ENCODE peak calls at places on chromosomes 3 and 15, in seven cellular contexts. One of them, this sample, is unnamed. For H3K36me3, the result is how much of the 10 kb centered on the place peaks cover.

GRCh38 chr3:128449111-128449638 is 17.5 kb downstream of the DNAJB8 start:
- DNase-seq in kidney: no peak
- DNase-seq in HCT116: no peak
- DNase-seq in GM23338: no peak
- DNase-seq in Peyer's patch: no peak
- DNase-seq in spleen: no peak
- DNase-seq in astrocyte: no peak
- DNase-seq in this sample: no peak

GRCh38 chr3:168030488-168031054 is 65.2 kb downstream of the GOLIM4 start:
- DNase-seq in kidney: no peak
- DNase-seq in HCT116: no peak
- DNase-seq in GM23338: no peak
- DNase-seq in Peyer's patch: no peak
- DNase-seq in spleen: no peak
- DNase-seq in astrocyte: no peak
- DNase-seq in this sample: no peak

GRCh38 chr15:37041042-37041441 is 59.3 kb downstream of the MEIS2 start:
- DNase-seq in kidney: no peak
- DNase-seq in HCT116: no peak
- DNase-seq in GM23338: no peak
- DNase-seq in Peyer's patch: no peak
- DNase-seq in spleen: no peak
- DNase-seq in astrocyte: no peak
- DNase-seq in this sample: no peak

GRCh38 chr15:71532994-71533393 is 277.4 kb upstream of the NR2E3 start:
- DNase-seq in kidney: no peak
- DNase-seq in HCT116: peak
- DNase-seq in GM23338: peak
- DNase-seq in Peyer's patch: no peak
- DNase-seq in spleen: no peak
- DNase-seq in astrocyte: no peak
- DNase-seq in this sample: peak

GRCh38 chr3:4795905-4796304 is 183.3 kb upstream of the BHLHE40 start:
- DNase-seq in kidney: no peak
- DNase-seq in HCT116: no peak
- DNase-seq in GM23338: no peak
- DNase-seq in Peyer's patch: no peak
- DNase-seq in spleen: no peak
- DNase-seq in astrocyte: peak
- DNase-seq in this sample: peak

GRCh38 chr15:42784705-42785104 is 47.8 kb upstream of the CDAN1 start:
- DNase-seq in kidney: no peak
- DNase-seq in HCT116: no peak
- DNase-seq in GM23338: peak
- DNase-seq in Peyer's patch: no peak
- DNase-seq in spleen: no peak
- DNase-seq in astrocyte: no peak
- DNase-seq in this sample: no peak

GRCh38 chr3:145719118-145719517 is 441.9 kb downstream of the PLOD2 start:
- DNase-seq in kidney: no peak
- DNase-seq in HCT116: no peak
- DNase-seq in GM23338: peak
- DNase-seq in Peyer's patch: no peak
- DNase-seq in spleen: no peak
- DNase-seq in astrocyte: no peak
- DNase-seq in this sample: no peak

GRCh38 chr3:99126291-99126690 is 224.8 kb upstream of the DCBLD2 start:
- DNase-seq in kidney: no peak
- DNase-seq in HCT116: no peak
- DNase-seq in GM23338: no peak
- DNase-seq in Peyer's patch: no peak
- DNase-seq in spleen: no peak
- DNase-seq in astrocyte: peak
- DNase-seq in this sample: no peak

GRCh38 chr3:154356009-154356408 is 31.7 kb upstream of the DHX36 start:
- DNase-seq in kidney: no peak
- DNase-seq in HCT116: no peak
- DNase-seq in GM23338: no peak
- DNase-seq in Peyer's patch: no peak
- DNase-seq in spleen: no peak
- DNase-seq in astrocyte: no peak
- DNase-seq in this sample: peak

GRCh38 chr3:16908006-16908405 is 23.3 kb downstream of the PLCL2 start:
- DNase-seq in kidney: no peak
- DNase-seq in HCT116: no peak
- DNase-seq in GM23338: no peak
- DNase-seq in Peyer's patch: no peak
- DNase-seq in spleen: no peak
- DNase-seq in astrocyte: no peak
- DNase-seq in this sample: no peak

GRCh38 chr3:56810912-56811544 is 9.3 kb upstream of the ARHGEF3 start:
- DNase-seq in kidney: no peak
- DNase-seq in HCT116: no peak
- DNase-seq in GM23338: no peak
- DNase-seq in Peyer's patch: no peak
- DNase-seq in spleen: no peak
- DNase-seq in astrocyte: no peak
- DNase-seq in this sample: peak

GRCh38 chr3:76024640-76025039 is 239.3 kb upstream of the ZNF717 start:
- DNase-seq in kidney: no peak
- DNase-seq in HCT116: no peak
- DNase-seq in GM23338: peak
- DNase-seq in Peyer's patch: no peak
- DNase-seq in spleen: no peak
- DNase-seq in astrocyte: peak
- DNase-seq in this sample: peak

DNA sequence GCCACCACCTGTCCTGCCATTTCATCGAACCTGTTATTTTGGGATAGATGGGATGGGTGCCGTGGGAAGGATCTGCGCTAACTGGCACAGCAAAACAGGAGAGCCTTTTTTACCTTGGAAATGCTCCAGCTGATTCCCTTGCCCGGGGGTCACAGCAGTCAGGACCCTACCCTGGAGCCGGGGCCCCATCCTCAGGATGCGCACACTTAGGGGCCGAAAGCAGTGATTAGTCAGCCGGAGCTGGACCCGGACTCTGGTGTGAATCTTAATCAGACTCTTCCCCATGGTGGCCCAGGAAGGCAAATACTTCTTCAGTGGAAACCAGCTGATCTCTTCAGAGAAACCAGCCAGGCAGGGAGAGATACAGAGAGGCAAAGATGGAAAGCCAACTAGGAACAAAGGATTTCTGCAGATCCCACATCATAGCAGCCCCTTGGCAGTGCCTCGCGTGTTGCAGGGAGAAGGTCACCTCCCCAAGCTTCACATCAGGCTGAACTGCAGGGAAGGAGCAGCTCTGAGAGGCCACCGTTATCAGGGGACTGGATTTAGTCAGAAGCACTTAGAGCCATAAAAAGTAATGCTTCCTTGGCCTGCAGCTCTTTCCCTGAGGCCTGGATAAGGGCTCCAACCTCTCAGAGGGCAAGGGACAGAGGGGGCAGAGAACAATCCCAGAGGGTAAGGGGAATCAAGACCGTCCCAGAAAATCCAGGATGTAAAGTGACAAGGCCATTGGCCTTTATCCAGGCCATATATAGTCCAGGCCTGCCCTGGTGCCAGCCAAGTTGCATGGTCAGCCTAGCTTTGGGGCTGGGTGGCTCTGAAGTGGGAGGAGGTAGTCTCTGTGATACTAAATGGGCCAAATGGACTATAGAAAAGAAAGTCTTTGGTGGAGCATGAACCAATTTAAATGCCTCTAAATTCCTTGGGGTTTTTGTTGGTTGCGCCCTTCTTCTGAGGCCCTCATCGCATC is 52.9 kb downstream of the WDR76 start:
- DNase-seq in kidney: peak
- DNase-seq in HCT116: no peak
- DNase-seq in GM23338: no peak
- DNase-seq in Peyer's patch: no peak
- DNase-seq in spleen: no peak
- DNase-seq in astrocyte: no peak
- DNase-seq in this sample: no peak
- H3K36me3 ChIP-seq in kidney: under half
- H3K36me3 ChIP-seq in HCT116: under half
- H3K36me3 ChIP-seq in GM23338: under half
- H3K36me3 ChIP-seq in Peyer's patch: under half
- H3K36me3 ChIP-seq in spleen: under half
- H3K36me3 ChIP-seq in astrocyte: under half
- H3K36me3 ChIP-seq in this sample: under half

GRCh38 chr15:77409259-77410156 is 10.4 kb downstream of the PEAK1 start:
- DNase-seq in kidney: no peak
- DNase-seq in HCT116: no peak
- DNase-seq in GM23338: no peak
- DNase-seq in Peyer's patch: no peak
- DNase-seq in spleen: no peak
- DNase-seq in astrocyte: no peak
- DNase-seq in this sample: no peak

GRCh38 chr15:77413687-77414349 is 6.1 kb downstream of the PEAK1 start:
- DNase-seq in kidney: no peak
- DNase-seq in HCT116: no peak
- DNase-seq in GM23338: no peak
- DNase-seq in Peyer's patch: no peak
- DNase-seq in spleen: no peak
- DNase-seq in astrocyte: no peak
- DNase-seq in this sample: no peak

GRCh38 chr15:77412972-77413371 is 6.9 kb downstream of the PEAK1 start:
- DNase-seq in kidney: no peak
- DNase-seq in HCT116: no peak
- DNase-seq in GM23338: no peak
- DNase-seq in Peyer's patch: no peak
- DNase-seq in spleen: no peak
- DNase-seq in astrocyte: no peak
- DNase-seq in this sample: no peak

GRCh38 chr15:77411614-77411976 is 8.3 kb downstream of the PEAK1 start:
- DNase-seq in kidney: no peak
- DNase-seq in HCT116: no peak
- DNase-seq in GM23338: no peak
- DNase-seq in Peyer's patch: no peak
- DNase-seq in spleen: no peak
- DNase-seq in astrocyte: no peak
- DNase-seq in this sample: no peak

DNA sequence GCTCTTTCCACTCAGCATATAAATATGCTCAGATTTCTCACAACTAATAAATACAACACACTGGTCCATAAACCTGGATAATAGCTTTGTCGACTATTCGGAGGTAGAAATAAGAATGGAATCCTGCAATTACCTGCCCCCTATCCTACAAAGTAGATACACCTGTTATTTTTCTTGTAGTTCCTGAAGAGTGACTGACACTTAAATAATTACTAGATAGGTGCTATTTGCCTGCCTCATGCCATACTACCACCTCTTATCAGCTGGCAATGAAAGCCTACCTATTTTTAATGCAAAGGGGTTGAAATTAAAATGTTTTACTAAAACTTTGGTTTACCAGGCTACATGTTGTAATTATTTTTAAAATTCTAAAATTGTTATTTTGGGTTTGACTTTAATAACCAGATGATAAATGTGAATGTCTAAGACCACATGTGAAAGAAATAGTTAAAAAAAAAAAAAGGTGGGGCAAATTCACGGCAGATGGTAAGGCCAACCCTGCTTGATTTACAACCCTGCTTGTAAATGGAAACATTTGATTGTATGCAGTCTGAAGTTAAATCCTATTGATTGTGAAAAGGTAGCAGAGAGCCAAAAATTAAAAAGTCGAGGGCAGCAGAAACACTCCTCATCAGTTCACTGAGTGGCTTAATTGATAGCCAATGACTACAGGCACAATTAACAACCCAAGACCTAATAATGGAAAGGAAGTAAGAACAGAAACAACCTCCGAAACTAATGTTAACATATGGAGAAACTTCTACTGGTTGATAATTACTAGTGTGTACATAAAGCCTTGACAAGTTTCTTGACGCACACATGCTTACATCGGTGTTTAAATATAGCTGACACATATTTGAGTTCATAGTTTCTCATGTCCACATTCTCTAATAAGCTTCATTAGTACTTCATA is 8.9 kb downstream of the PEAK1 start:
- DNase-seq in kidney: no peak
- DNase-seq in HCT116: no peak
- DNase-seq in GM23338: no peak
- DNase-seq in Peyer's patch: no peak
- DNase-seq in spleen: no peak
- DNase-seq in astrocyte: no peak
- DNase-seq in this sample: no peak
- H3K4me3 ChIP-seq in kidney: no peak
- H3K4me3 ChIP-seq in HCT116: no peak
- H3K4me3 ChIP-seq in GM23338: no peak
- H3K4me3 ChIP-seq in Peyer's patch: no peak
- H3K4me3 ChIP-seq in spleen: no peak
- H3K4me3 ChIP-seq in astrocyte: no peak
- H3K4me3 ChIP-seq in this sample: no peak

GRCh38 chr3:142459929-142460328 is 12.1 kb upstream of the XRN1 start:
- DNase-seq in kidney: no peak
- DNase-seq in HCT116: no peak
- DNase-seq in GM23338: no peak
- DNase-seq in Peyer's patch: no peak
- DNase-seq in spleen: no peak
- DNase-seq in astrocyte: no peak
- DNase-seq in this sample: no peak
- H3K36me3 ChIP-seq in kidney: under half
- H3K36me3 ChIP-seq in HCT116: under half
- H3K36me3 ChIP-seq in GM23338: under half
- H3K36me3 ChIP-seq in Peyer's patch: under half
- H3K36me3 ChIP-seq in spleen: under half
- H3K36me3 ChIP-seq in astrocyte: under half
- H3K36me3 ChIP-seq in this sample: under half

GRCh38 chr15:85704021-85704420 is 90.7 kb downstream of the KLHL25 start:
- DNase-seq in kidney: no peak
- DNase-seq in HCT116: no peak
- DNase-seq in GM23338: no peak
- DNase-seq in Peyer's patch: no peak
- DNase-seq in spleen: no peak
- DNase-seq in astrocyte: peak
- DNase-seq in this sample: no peak
- H3K4me3 ChIP-seq in kidney: no peak
- H3K4me3 ChIP-seq in HCT116: no peak
- H3K4me3 ChIP-seq in GM23338: no peak
- H3K4me3 ChIP-seq in Peyer's patch: no peak
- H3K4me3 ChIP-seq in spleen: no peak
- H3K4me3 ChIP-seq in astrocyte: no peak
- H3K4me3 ChIP-seq in this sample: no peak

DNA sequence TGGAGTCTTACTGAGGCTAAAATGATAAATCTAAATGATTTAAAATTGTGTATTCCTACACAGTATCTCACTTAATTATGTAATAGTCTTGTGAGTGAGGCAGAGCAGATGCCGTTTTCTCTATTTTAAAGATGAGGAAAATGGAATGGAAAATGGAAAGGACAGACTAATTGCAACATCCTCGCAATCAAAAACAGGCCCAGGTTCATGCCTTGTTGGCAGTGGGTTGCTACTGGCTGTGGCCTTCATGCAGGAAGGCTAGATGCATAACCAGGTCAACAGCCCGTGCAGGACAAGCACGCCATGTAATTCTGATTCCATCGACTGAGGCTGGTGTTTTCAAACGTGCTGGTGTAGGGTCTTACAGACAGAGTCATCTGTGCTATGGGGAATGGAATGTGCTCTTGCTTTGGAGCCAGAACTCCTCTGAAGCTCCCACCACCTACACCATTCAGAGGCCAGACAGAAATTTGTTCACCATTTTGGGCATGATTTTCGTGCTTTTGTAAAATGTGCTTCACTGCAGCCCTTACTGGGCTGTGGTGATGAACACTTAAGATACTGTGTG is 37.9 kb downstream of the MLH1 start:
- DNase-seq in kidney: no peak
- DNase-seq in HCT116: no peak
- DNase-seq in GM23338: no peak
- DNase-seq in Peyer's patch: no peak
- DNase-seq in spleen: no peak
- DNase-seq in astrocyte: peak
- DNase-seq in this sample: no peak
- H3K36me3 ChIP-seq in kidney: under half
- H3K36me3 ChIP-seq in HCT116: half or more
- H3K36me3 ChIP-seq in GM23338: under half
- H3K36me3 ChIP-seq in Peyer's patch: under half
- H3K36me3 ChIP-seq in spleen: under half
- H3K36me3 ChIP-seq in astrocyte: under half
- H3K36me3 ChIP-seq in this sample: under half

This sample was measured in bronchial epithelial cell.